ENCODE peak calls at places on chromosomes 2 and 18, in four cellular contexts. L, M, K and P are unnamed samples.

GRCh38 chr2:89833780-89834117 is 1142.3 kb downstream of the RPIA start:
- DNase-seq in L (no peak), M (no peak), K (no peak), P (peak)

GRCh38 chr2:11102956-11103860 is 52.1 kb upstream of the SLC66A3 start:
- DNase-seq in L (no peak), M (no peak), K (no peak), P (no peak)

GRCh38 chr2:28895189-28895893 is 874 bp downstream of the WDR43 start:
- DNase-seq in L (peak), M (no peak), K (peak), P (peak)

GRCh38 chr2:131413148-131413747 is 49.3 kb upstream of the RAB6D start:
- DNase-seq in L (peak), M (no peak), K (peak), P (peak)

GRCh38 chr18:79729611-79730010 is 50.0 kb downstream of the CTDP1 start:
- DNase-seq in L (no peak), M (no peak), K (no peak), P (no peak)

GRCh38 chr2:207463433-207463832 is 66.3 kb upstream of the CREB1 start:
- DNase-seq in L (peak), M (no peak), K (peak), P (no peak)

GRCh38 chr2:169808211-169808610 is 9.5 kb downstream of the SSB start:
- DNase-seq in L (peak), M (no peak), K (no peak), P (no peak)

GRCh38 chr2:134365356-134365755 is 111.5 kb downstream of the MGAT5 start:
- DNase-seq in L (no peak), M (no peak), K (no peak), P (peak)

GRCh38 chr2:239724194-239724849 is 300.8 kb downstream of the NDUFA10 start:
- DNase-seq in L (no peak), M (no peak), K (no peak), P (no peak)

GRCh38 chr2:74768401-74768914 is 65.5 kb upstream of the HK2 start:
- DNase-seq in L (peak), M (no peak), K (no peak), P (no peak)

GRCh38 chr18:76903386-76903785 is 81.0 kb downstream of the ZNF236 start:
- DNase-seq in L (peak), M (no peak), K (no peak), P (no peak)

GRCh38 chr2:289362-290089 is 1.6 kb upstream of the ALKAL2 start:
- DNase-seq in L (peak), M (peak), K (no peak), P (no peak)

GRCh38 chr2:53593891-53594585 is 173.6 kb upstream of the CHAC2 start:
- DNase-seq in L (peak), M (no peak), K (no peak), P (no peak)

GRCh38 chr2:121505005-121505404 is 25.7 kb upstream of the RNU4ATAC start:
- DNase-seq in L (peak), M (no peak), K (no peak), P (no peak)

GRCh38 chr2:228433706-228434105 is 252.2 kb upstream of the SPHKAP start:
- DNase-seq in L (no peak), M (no peak), K (no peak), P (no peak)

GRCh38 chr2:236633764-236634163 is 64.1 kb downstream of the ACKR3 start:
- DNase-seq in L (no peak), M (no peak), K (no peak), P (no peak)

GRCh38 chr2:98473995-98474780 is 29.5 kb downstream of the INPP4A start:
- DNase-seq in L (no peak), M (no peak), K (peak), P (peak)

GRCh38 chr2:179596018-179596417 is 265.4 kb downstream of the ZNF385B start:
- DNase-seq in L (peak), M (no peak), K (no peak), P (no peak)

GRCh38 chr2:105468655-105469042 is 69.8 kb upstream of the FHL2 start:
- DNase-seq in L (no peak), M (no peak), K (peak), P (no peak)

GRCh38 chr2:74515271-74516069 is 1.2 kb downstream of the TLX2 start:
- DNase-seq in L (no peak), M (no peak), K (no peak), P (no peak)

GRCh38 chr2:163132850-163133249 is 294.3 kb upstream of the KCNH7 start:
- DNase-seq in L (peak), M (no peak), K (no peak), P (no peak)

GRCh38 chr2:136510244-136510643 is 255.1 kb upstream of the THSD7B start:
- DNase-seq in L (no peak), M (no peak), K (no peak), P (no peak)

GRCh38 chr2:222641336-222641735 is 14.6 kb downstream of the FARSB start:
- DNase-seq in L (peak), M (no peak), K (no peak), P (no peak)

GRCh38 chr18:48336332-48336731 is 72.9 kb downstream of the ZBTB7C start:
- DNase-seq in L (peak), M (no peak), K (no peak), P (no peak)

GRCh38 chr2:112622528-112622849 is 23.2 kb upstream of the SLC20A1 start:
- DNase-seq in L (peak), M (no peak), K (no peak), P (no peak)

GRCh38 chr2:42880738-42881525 is 88.5 kb upstream of the HAAO start:
- DNase-seq in L (no peak), M (no peak), K (no peak), P (no peak)

GRCh38 chr18:79405019-79405780 is 9.5 kb downstream of the NFATC1 start:
- DNase-seq in L (no peak), M (no peak), K (peak), P (no peak)

GRCh38 chr2:207363761-207364160 is 166.0 kb upstream of the CREB1 start:
- DNase-seq in L (no peak), M (no peak), K (no peak), P (no peak)